ENCODE peak calls at places on chromosomes 16 and 17, in five cellular contexts. One of them, this sample, is unnamed.

GRCh38 chr17:18129041-18129502 is 20.5 kb downstream of the MYO15A start:
- DNase-seq in cardiac muscle cell: peak; percentile 58
- DNase-seq in AG10803: peak; percentile 25
- DNase-seq in heart left ventricle: no peak
- DNase-seq in body of pancreas: peak; percentile 22
- DNase-seq in this sample: no peak

GRCh38 chr17:8353736-8354135 is 14.1 kb downstream of the ODF4 start:
- DNase-seq in cardiac muscle cell: no peak
- DNase-seq in AG10803: no peak
- DNase-seq in heart left ventricle: no peak
- DNase-seq in body of pancreas: no peak
- DNase-seq in this sample: no peak

GRCh38 chr17:80195671-80196529 is 24.2 kb downstream of the SGSH start:
- DNase-seq in cardiac muscle cell: no peak
- DNase-seq in AG10803: no peak
- DNase-seq in heart left ventricle: no peak
- DNase-seq in body of pancreas: no peak
- DNase-seq in this sample: peak; percentile 39

GRCh38 chr16:67441289-67441753 is 10.4 kb downstream of the HSD11B2 start:
- DNase-seq in cardiac muscle cell: no peak
- DNase-seq in AG10803: no peak
- DNase-seq in heart left ventricle: peak; percentile 80
- DNase-seq in body of pancreas: peak; percentile 96
- DNase-seq in this sample: peak; percentile 77

GRCh38 chr17:45230787-45231480 is 9.2 kb downstream of the FMNL1 start:
- DNase-seq in cardiac muscle cell: peak; percentile 81
- DNase-seq in AG10803: peak; percentile 36
- DNase-seq in heart left ventricle: no peak
- DNase-seq in body of pancreas: no peak
- DNase-seq in this sample: peak; percentile 83

GRCh38 chr16:64656471-64656870 is 465.4 kb downstream of the CDH11 start:
- DNase-seq in cardiac muscle cell: no peak
- DNase-seq in AG10803: no peak
- DNase-seq in heart left ventricle: no peak
- DNase-seq in body of pancreas: no peak
- DNase-seq in this sample: no peak

GRCh38 chr17:83099570-83100181 is 20.3 kb downstream of the METRNL start:
- DNase-seq in cardiac muscle cell: peak; percentile 42
- DNase-seq in AG10803: peak; percentile 74
- DNase-seq in heart left ventricle: no peak
- DNase-seq in body of pancreas: peak; percentile 67
- DNase-seq in this sample: no peak

GRCh38 chr16:29729116-29729521 is 16.7 kb downstream of the C16orf54 start:
- DNase-seq in cardiac muscle cell: peak; percentile 68
- DNase-seq in AG10803: peak; percentile 56
- DNase-seq in heart left ventricle: no peak
- DNase-seq in body of pancreas: no peak
- DNase-seq in this sample: no peak

GRCh38 chr16:894136-894535 is 76.6 kb downstream of the LMF1 start:
- DNase-seq in cardiac muscle cell: no peak
- DNase-seq in AG10803: no peak
- DNase-seq in heart left ventricle: peak; percentile 31
- DNase-seq in body of pancreas: no peak
- DNase-seq in this sample: peak; percentile 29

GRCh38 chr16:4402439-4403132 is 13.8 kb downstream of the CORO7 start:
- DNase-seq in cardiac muscle cell: peak; percentile 86
- DNase-seq in AG10803: peak; percentile 67
- DNase-seq in heart left ventricle: peak; percentile 81
- DNase-seq in body of pancreas: peak; percentile 89
- DNase-seq in this sample: peak; percentile 85

GRCh38 chr17:51128089-51128488 is 7.4 kb upstream of the SPAG9 start:
- DNase-seq in cardiac muscle cell: peak; percentile 22
- DNase-seq in AG10803: no peak
- DNase-seq in heart left ventricle: peak; percentile 11
- DNase-seq in body of pancreas: no peak
- DNase-seq in this sample: no peak

GRCh38 chr16:81403601-81404391 is 40.8 kb upstream of the CMIP start:
- DNase-seq in cardiac muscle cell: peak; percentile 76
- DNase-seq in AG10803: peak; percentile 57
- DNase-seq in heart left ventricle: peak; percentile 79
- DNase-seq in body of pancreas: peak; percentile 86
- DNase-seq in this sample: peak; percentile 89

GRCh38 chr16:82621796-82622195 is 5.0 kb upstream of the CDH13 start:
- DNase-seq in cardiac muscle cell: no peak
- DNase-seq in AG10803: no peak
- DNase-seq in heart left ventricle: no peak
- DNase-seq in body of pancreas: no peak
- DNase-seq in this sample: no peak
- TF ChIP-seq CTCF in cardiac muscle cell: peak; percentile 21
- TF ChIP-seq CTCF in AG10803: peak; percentile 24
- TF ChIP-seq CTCF in heart left ventricle: peak; percentile 19
- TF ChIP-seq CTCF in body of pancreas: no peak
- TF ChIP-seq CTCF in this sample: no peak

DNA sequence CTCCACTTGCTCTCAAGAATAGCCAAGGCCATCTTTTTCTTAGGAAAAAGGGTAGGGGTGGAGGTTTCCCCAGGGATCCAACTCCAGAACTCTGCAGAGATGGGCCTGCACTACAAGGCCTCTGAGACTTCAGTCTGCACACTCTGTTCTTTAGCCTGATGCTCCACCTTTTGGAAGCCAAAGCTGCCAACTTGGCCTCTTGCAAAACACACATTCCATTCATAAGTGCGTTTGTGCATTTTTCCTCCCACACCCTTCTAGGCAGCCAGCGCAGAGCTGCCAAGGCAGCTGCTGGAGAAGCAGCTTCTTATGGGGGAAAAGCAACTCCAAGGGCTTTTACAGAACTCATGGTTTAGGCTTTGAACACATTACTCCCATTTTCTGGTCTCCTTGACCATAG is 45.3 kb downstream of the REXO5 start:
- DNase-seq in cardiac muscle cell: peak; percentile 99
- DNase-seq in AG10803: peak; percentile 97
- DNase-seq in heart left ventricle: peak; percentile 76
- DNase-seq in body of pancreas: peak; percentile 54
- DNase-seq in this sample: peak; percentile 88
- TF ChIP-seq CTCF in cardiac muscle cell: no peak
- TF ChIP-seq CTCF in AG10803: no peak
- TF ChIP-seq CTCF in heart left ventricle: no peak
- TF ChIP-seq CTCF in body of pancreas: no peak
- TF ChIP-seq CTCF in this sample: no peak

GRCh38 chr16:27195941-27196595 is 7.3 kb upstream of the KDM8 start:
- DNase-seq in cardiac muscle cell: no peak
- DNase-seq in AG10803: no peak
- DNase-seq in heart left ventricle: no peak
- DNase-seq in body of pancreas: no peak
- DNase-seq in this sample: no peak

GRCh38 chr16:27195068-27195741 is 8.1 kb upstream of the KDM8 start:
- DNase-seq in cardiac muscle cell: no peak
- DNase-seq in AG10803: peak; percentile 6
- DNase-seq in heart left ventricle: no peak
- DNase-seq in body of pancreas: no peak
- DNase-seq in this sample: no peak

GRCh38 chr16:27190316-27190871 is 12.9 kb upstream of the KDM8 start:
- DNase-seq in cardiac muscle cell: no peak
- DNase-seq in AG10803: no peak
- DNase-seq in heart left ventricle: no peak
- DNase-seq in body of pancreas: no peak
- DNase-seq in this sample: no peak

GRCh38 chr16:27191352-27191924 is 11.9 kb upstream of the KDM8 start:
- DNase-seq in cardiac muscle cell: no peak
- DNase-seq in AG10803: no peak
- DNase-seq in heart left ventricle: no peak
- DNase-seq in body of pancreas: no peak
- DNase-seq in this sample: no peak

DNA sequence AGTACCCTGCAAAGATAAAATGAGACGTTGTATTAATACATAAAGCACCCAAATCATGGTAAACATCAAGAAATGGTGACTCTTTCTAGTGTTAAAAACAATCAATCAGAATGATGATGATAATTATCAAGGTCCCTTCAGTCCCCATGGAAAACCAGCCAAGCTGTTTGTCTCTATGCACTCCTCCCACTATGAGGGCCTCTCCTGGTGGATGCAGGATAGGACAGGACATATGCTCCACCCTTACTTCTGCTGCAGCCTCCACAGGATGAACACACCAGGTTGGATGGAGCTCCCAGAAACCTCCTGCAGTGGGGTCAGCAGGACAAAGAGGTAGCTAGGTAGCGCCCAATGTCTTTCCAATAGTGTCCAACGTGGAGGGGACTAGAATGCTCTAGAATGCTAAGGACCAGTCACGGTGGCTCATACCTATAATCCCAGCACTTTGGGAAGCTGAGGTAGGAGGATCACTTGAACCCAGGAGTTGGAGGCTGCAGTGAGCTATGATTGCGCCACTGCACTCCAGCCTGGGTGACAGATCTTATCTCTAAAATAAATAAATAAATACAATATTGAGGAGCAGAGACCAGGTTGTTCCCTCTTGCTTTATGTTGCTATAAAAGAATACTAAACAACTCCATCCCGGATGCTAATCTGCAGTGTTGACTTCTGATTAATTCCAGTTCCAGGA is 9.9 kb upstream of the KDM8 start:
- DNase-seq in cardiac muscle cell: peak; percentile 4
- DNase-seq in AG10803: no peak
- DNase-seq in heart left ventricle: no peak
- DNase-seq in body of pancreas: no peak
- DNase-seq in this sample: no peak
- TF ChIP-seq CTCF in cardiac muscle cell: peak; percentile 4
- TF ChIP-seq CTCF in AG10803: peak; percentile 11
- TF ChIP-seq CTCF in heart left ventricle: no peak
- TF ChIP-seq CTCF in body of pancreas: no peak
- TF ChIP-seq CTCF in this sample: no peak

DNA sequence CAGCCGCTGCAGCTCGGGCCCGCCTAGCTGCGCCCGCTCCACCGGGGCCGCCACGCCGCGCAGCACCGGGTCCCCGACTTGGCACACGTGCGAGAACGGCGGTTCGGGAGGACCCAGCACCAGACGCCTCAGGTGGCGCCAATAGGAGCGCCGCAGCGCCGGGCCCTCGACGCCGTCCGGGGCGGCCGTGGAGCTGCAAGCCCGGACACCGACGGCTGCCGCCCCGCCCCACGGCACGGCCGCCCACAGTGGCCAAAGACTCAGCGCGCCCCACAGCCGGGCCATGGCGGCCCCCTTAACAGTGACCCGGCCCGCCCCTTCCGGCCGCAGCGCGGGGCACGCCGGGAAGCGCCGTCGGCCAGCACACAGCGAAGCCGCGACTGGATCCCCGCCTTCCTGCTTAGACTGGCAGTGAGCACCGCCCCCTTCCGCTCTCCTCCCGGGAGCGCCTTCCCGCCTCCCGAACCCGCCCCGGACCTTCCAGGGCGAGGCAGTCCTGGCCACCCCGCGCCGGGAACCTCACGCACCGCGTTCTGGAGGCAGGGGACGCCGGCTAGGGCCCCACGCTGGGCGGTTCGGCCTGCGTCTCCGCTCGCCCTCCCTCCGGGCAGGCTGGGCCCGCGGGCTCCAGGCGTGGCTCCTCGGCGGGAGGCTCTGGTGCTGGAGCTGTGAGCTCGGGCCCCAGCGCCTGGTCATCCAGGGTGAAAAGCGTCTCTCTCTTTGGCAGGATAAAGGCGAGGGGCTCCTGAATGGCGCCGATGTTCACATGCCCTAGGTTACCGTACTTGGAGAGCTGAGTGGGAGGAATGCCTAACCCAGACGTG is at the start of gene PDF:
- DNase-seq in cardiac muscle cell: peak; percentile 96
- DNase-seq in AG10803: peak; percentile 91
- DNase-seq in heart left ventricle: peak; percentile 96
- DNase-seq in body of pancreas: peak; percentile 97
- DNase-seq in this sample: peak; percentile 97
- TF ChIP-seq CTCF in cardiac muscle cell: no peak
- TF ChIP-seq CTCF in AG10803: no peak
- TF ChIP-seq CTCF in heart left ventricle: no peak
- TF ChIP-seq CTCF in body of pancreas: no peak
- TF ChIP-seq CTCF in this sample: no peak

GRCh38 chr17:72561266-72561665 is 440.4 kb downstream of the SOX9 start:
- DNase-seq in cardiac muscle cell: no peak
- DNase-seq in AG10803: no peak
- DNase-seq in heart left ventricle: no peak
- DNase-seq in body of pancreas: no peak
- DNase-seq in this sample: no peak
- TF ChIP-seq CTCF in cardiac muscle cell: no peak
- TF ChIP-seq CTCF in AG10803: no peak
- TF ChIP-seq CTCF in heart left ventricle: no peak
- TF ChIP-seq CTCF in body of pancreas: no peak
- TF ChIP-seq CTCF in this sample: no peak